ENCODE peak calls at places on chromosomes 6 and 20, in seven cellular contexts. N is psoas muscle, S is NCI-H524, Y is T-helper 2 cell, F is iPS-NIHi11, B is GF-D8, G is epithelial cell of esophagus. E is an unnamed sample.

GRCh38 chr6:75934643-75935472 is 137.6 kb downstream of the IMPG1 start:
- DNase-seq in N (no peak), S (peak), Y (no peak), F (peak), B (no peak), G (peak), E (no peak)

GRCh38 chr6:101980924-101981323 is 587.4 kb downstream of the GRIK2 start:
- DNase-seq in N (no peak), S (no peak), Y (no peak), F (no peak), B (no peak), G (no peak), E (no peak)

GRCh38 chr20:51604851-51605250 is 62.3 kb upstream of the NFATC2 start:
- DNase-seq in N (no peak), S (no peak), Y (no peak), F (no peak), B (no peak), G (no peak), E (no peak)

GRCh38 chr6:149716584-149716983 is 1.3 kb downstream of the LATS1 start:
- DNase-seq in N (no peak), S (no peak), Y (no peak), F (peak), B (no peak), G (peak), E (no peak)

GRCh38 chr20:62590301-62591121 is 51.8 kb upstream of the SLCO4A1 start:
- DNase-seq in N (peak), S (no peak), Y (no peak), F (no peak), B (no peak), G (peak), E (no peak)

GRCh38 chr6:28167068-28167467 is 25.4 kb downstream of the ZKSCAN8 start:
- DNase-seq in N (no peak), S (no peak), Y (no peak), F (no peak), B (no peak), G (peak), E (no peak)

GRCh38 chr6:90301816-90302215 is 5.2 kb upstream of the BACH2 start:
- DNase-seq in N (no peak), S (no peak), Y (no peak), F (no peak), B (no peak), G (no peak), E (no peak)

GRCh38 chr20:24813080-24813479 is 136.0 kb upstream of the CST7 start:
- DNase-seq in N (no peak), S (no peak), Y (no peak), F (no peak), B (no peak), G (no peak), E (no peak)

GRCh38 chr6:75852721-75853120 is 103.7 kb downstream of the MYO6 start:
- DNase-seq in N (no peak), S (no peak), Y (no peak), F (no peak), B (no peak), G (peak), E (no peak)

GRCh38 chr6:53496797-53497196 is 48.1 kb downstream of the GCLC start:
- DNase-seq in N (no peak), S (no peak), Y (no peak), F (no peak), B (no peak), G (peak), E (no peak)

GRCh38 chr20:45378191-45378590 is at the start of gene TP53TG5:
- DNase-seq in N (no peak), S (no peak), Y (no peak), F (no peak), B (no peak), G (no peak), E (no peak)

GRCh38 chr6:108157234-108157971 is 8.4 kb upstream of the NR2E1 start:
- DNase-seq in N (peak), S (no peak), Y (no peak), F (peak), B (no peak), G (no peak), E (no peak)

GRCh38 chr6:6224933-6225486 is 95.5 kb downstream of the F13A1 start:
- DNase-seq in N (no peak), S (no peak), Y (no peak), F (no peak), B (no peak), G (no peak), E (no peak)

GRCh38 chr6:18632670-18633410 is 245.7 kb downstream of the RNF144B start:
- DNase-seq in N (no peak), S (no peak), Y (no peak), F (no peak), B (no peak), G (peak), E (no peak)

GRCh38 chr6:142155895-142156757 is 9.1 kb downstream of the VTA1 start:
- DNase-seq in N (no peak), S (no peak), Y (no peak), F (peak), B (no peak), G (peak), E (no peak)

GRCh38 chr6:137764464-137764863 is 102.6 kb upstream of the TNFAIP3 start:
- DNase-seq in N (no peak), S (no peak), Y (no peak), F (no peak), B (no peak), G (peak), E (no peak)

GRCh38 chr20:58064411-58065010 is 163.9 kb downstream of the ANKRD60 start:
- DNase-seq in N (no peak), S (no peak), Y (no peak), F (no peak), B (no peak), G (no peak), E (no peak)

GRCh38 chr6:47484616-47485015 is 7.0 kb downstream of the CD2AP start:
- DNase-seq in N (no peak), S (no peak), Y (no peak), F (no peak), B (no peak), G (peak), E (no peak)

GRCh38 chr6:636488-636887 is 20.4 kb downstream of the HUS1B start:
- DNase-seq in N (no peak), S (no peak), Y (no peak), F (no peak), B (no peak), G (peak), E (no peak)

GRCh38 chr20:4886771-4887527 is 114.4 kb downstream of the SLC23A2 start:
- DNase-seq in N (no peak), S (no peak), Y (no peak), F (no peak), B (no peak), G (no peak), E (no peak)

E was measured in SIG-M5.